ENCODE peak calls at places on chromosomes 6 and 20, in seven cellular contexts. X is gastrocnemius medialis; T is activated T-helper 2 cell treated with anti-CD3 and anti-CD28 coated beads, Interferon-gamma antibody, Interleukin-2, Interleukin-4, amounts not matched to agents 10 μg/mL and 5 μg/mL and 100 μg/mL, durations not matched to agents 14 hours and 24 hours and 36 hours; E is RWPE1; O is naive thymus-derived CD8-positive, alpha-beta T cell; F is T-helper 1 cell; H is NCI-H510A treated with DMSO at 0.1 percent for 48 hours. R is an unnamed sample.

GRCh38 chr6:144809120-144809519 is 524.0 kb downstream of the UTRN start:
- DNase-seq in F (no peak), T (no peak), X (no peak), E (peak), H (no peak), O (no peak), R (no peak)

GRCh38 chr20:24981750-24982149 is 10.8 kb downstream of the APMAP start:
- DNase-seq in H (no peak), T (no peak), E (no peak), F (no peak), X (no peak), O (no peak), R (no peak)

GRCh38 chr6:131065824-131066171 is 2.8 kb upstream of the EPB41L2 start:
- DNase-seq in E (no peak), O (no peak), T (no peak), H (no peak), X (no peak), F (no peak), R (no peak)

GRCh38 chr6:37236921-37237320 is 20.7 kb upstream of the TBC1D22B start:
- DNase-seq in O (no peak), T (no peak), E (no peak), H (no peak), X (no peak), F (no peak), R (no peak)

GRCh38 chr20:48821261-48821910 is 6.4 kb downstream of the PREX1 start:
- DNase-seq in E (no peak), F (no peak), H (no peak), X (no peak), O (no peak), T (no peak), R (no peak)

GRCh38 chr6:133051264-133051663 is 189.9 kb upstream of the EYA4 start:
- DNase-seq in F (no peak), O (no peak), T (no peak), H (no peak), X (no peak), E (no peak), R (no peak)

GRCh38 chr6:14732845-14733757 is 512.8 kb upstream of the JARID2 start:
- DNase-seq in H (no peak), O (no peak), F (no peak), X (no peak), E (peak), T (peak), R (no peak)

GRCh38 chr20:64137598-64138031 is 26.6 kb upstream of the MYT1 start:
- DNase-seq in T (no peak), F (no peak), E (no peak), H (no peak), O (no peak), X (no peak), R (no peak)

GRCh38 chr20:15789083-15789482 is 784.2 kb downstream of the KIF16B start:
- DNase-seq in E (no peak), H (no peak), T (no peak), F (no peak), X (no peak), O (no peak), R (no peak)

GRCh38 chr20:52056203-52057062 is 135.1 kb downstream of the ZFP64 start:
- DNase-seq in H (no peak), T (no peak), X (no peak), E (peak), F (no peak), O (no peak), R (no peak)

GRCh38 chr20:56343861-56344381 is 14.9 kb upstream of the FAM210B start:
- DNase-seq in F (no peak), O (peak), E (peak), H (no peak), X (no peak), T (peak), R (no peak)

GRCh38 chr20:62764156-62764935 is 31.9 kb upstream of the MRGBP start:
- DNase-seq in T (no peak), X (no peak), E (no peak), O (no peak), H (no peak), F (no peak), R (no peak)